ENCODE peak calls at places on chromosome 5, in four cellular contexts. One of them, this sample, is unnamed.
A peak's percentile ranks its signal among the peaks of the same experiment; 100 is the strongest.

GRCh38 chr5:10264569-10264968 is 14.5 kb downstream of the CCT5 start:
- DNase-seq in K562: no peak
- DNase-seq in HepG2: no peak
- DNase-seq in WTC11: no peak
- DNase-seq in this sample: no peak

GRCh38 chr5:151155777-151156731 is 1.5 kb downstream of the ANXA6 start:
- DNase-seq in WTC11: no peak
- DNase-seq in HepG2: peak; percentile 42
- DNase-seq in K562: peak; percentile 21
- DNase-seq in this sample: no peak

GRCh38 chr5:160743027-160743426 is 109.0 kb downstream of the ATP10B start:
- DNase-seq in HepG2: no peak
- DNase-seq in K562: no peak
- DNase-seq in WTC11: no peak
- DNase-seq in this sample: no peak

GRCh38 chr5:75028090-75028489 is 24.3 kb downstream of the GCNT4 start:
- DNase-seq in WTC11: no peak
- DNase-seq in K562: no peak
- DNase-seq in HepG2: no peak
- DNase-seq in this sample: no peak

GRCh38 chr5:622946-623522 is 10.9 kb downstream of the CEP72 start:
- DNase-seq in HepG2: no peak
- DNase-seq in WTC11: no peak
- DNase-seq in K562: no peak
- DNase-seq in this sample: no peak

GRCh38 chr5:150514708-150515211 is 6.8 kb downstream of the NDST1 start:
- DNase-seq in WTC11: no peak
- DNase-seq in HepG2: peak; percentile 39
- DNase-seq in K562: no peak
- DNase-seq in this sample: no peak

GRCh38 chr5:43192558-43193170 is 639 bp downstream of the NIM1K start:
- DNase-seq in HepG2: no peak
- DNase-seq in K562: no peak
- DNase-seq in WTC11: no peak
- DNase-seq in this sample: peak; percentile 31

GRCh38 chr5:9265391-9266287 is 280.2 kb downstream of the SEMA5A start:
- DNase-seq in WTC11: peak; percentile 64
- DNase-seq in K562: no peak
- DNase-seq in HepG2: no peak
- DNase-seq in this sample: no peak

GRCh38 chr5:175689147-175689991 is 31.5 kb downstream of the HRH2 start:
- DNase-seq in HepG2: no peak
- DNase-seq in K562: no peak
- DNase-seq in WTC11: no peak
- DNase-seq in this sample: no peak

GRCh38 chr5:44546283-44546682 is 157.1 kb upstream of the FGF10 start:
- DNase-seq in K562: no peak
- DNase-seq in HepG2: no peak
- DNase-seq in WTC11: no peak
- DNase-seq in this sample: no peak

GRCh38 chr5:146302428-146302827 is 36.2 kb upstream of the POU4F3 start:
- DNase-seq in HepG2: no peak
- DNase-seq in WTC11: no peak
- DNase-seq in K562: no peak
- DNase-seq in this sample: no peak

GRCh38 chr5:92863666-92864065 is 717.4 kb downstream of the NR2F1-AS1 start:
- DNase-seq in WTC11: no peak
- DNase-seq in K562: no peak
- DNase-seq in HepG2: no peak
- DNase-seq in this sample: no peak

GRCh38 chr5:178150977-178151734 is 2.5 kb downstream of the NHP2 start:
- DNase-seq in HepG2: no peak
- DNase-seq in K562: peak; percentile 47
- DNase-seq in WTC11: no peak
- DNase-seq in this sample: no peak

GRCh38 chr5:77630246-77631165 is 8.0 kb downstream of the OTP start:
- DNase-seq in WTC11: peak; percentile 76
- DNase-seq in HepG2: peak; percentile 33
- DNase-seq in K562: no peak
- DNase-seq in this sample: peak; percentile 77

GRCh38 chr5:10507575-10508024 is 56.3 kb upstream of the ANKRD33B start:
- DNase-seq in WTC11: no peak
- DNase-seq in HepG2: no peak
- DNase-seq in K562: peak; percentile 81
- DNase-seq in this sample: peak; percentile 28

GRCh38 chr5:42611437-42611836 is 145.2 kb upstream of the CCDC152 start:
- DNase-seq in HepG2: no peak
- DNase-seq in K562: no peak
- DNase-seq in WTC11: no peak
- DNase-seq in this sample: no peak

GRCh38 chr5:10685103-10685502 is 75.9 kb downstream of the DAP start:
- DNase-seq in HepG2: no peak
- DNase-seq in WTC11: no peak
- DNase-seq in K562: no peak
- DNase-seq in this sample: no peak

GRCh38 chr5:157993201-157993600 is 134.3 kb upstream of the CLINT1 start:
- DNase-seq in HepG2: no peak
- DNase-seq in K562: no peak
- DNase-seq in WTC11: no peak
- DNase-seq in this sample: no peak

GRCh38 chr5:38749861-38750260 is 96.0 kb upstream of the OSMR start:
- DNase-seq in K562: no peak
- DNase-seq in HepG2: no peak
- DNase-seq in WTC11: no peak
- DNase-seq in this sample: no peak

GRCh38 chr5:178236126-178236525 is 3.5 kb upstream of the PHYKPL start:
- DNase-seq in HepG2: no peak
- DNase-seq in K562: no peak
- DNase-seq in WTC11: no peak
- DNase-seq in this sample: no peak

GRCh38 chr5:17113174-17113941 is 104.1 kb upstream of the BASP1 start:
- DNase-seq in WTC11: no peak
- DNase-seq in HepG2: no peak
- DNase-seq in K562: no peak
- DNase-seq in this sample: no peak

GRCh38 chr5:151214614-151215545 is 9.0 kb downstream of the CCDC69 start:
- DNase-seq in HepG2: peak; percentile 25
- DNase-seq in K562: no peak
- DNase-seq in WTC11: no peak
- DNase-seq in this sample: no peak

GRCh38 chr5:41558295-41558694 is 47.9 kb upstream of the PLCXD3 start:
- DNase-seq in WTC11: no peak
- DNase-seq in K562: no peak
- DNase-seq in HepG2: no peak
- DNase-seq in this sample: no peak

GRCh38 chr5:55415071-55415470 is 107.3 kb downstream of the MTREX start:
- DNase-seq in K562: no peak
- DNase-seq in WTC11: no peak
- DNase-seq in HepG2: no peak
- DNase-seq in this sample: no peak

GRCh38 chr5:9099681-9100080 is 446.2 kb downstream of the SEMA5A start:
- DNase-seq in WTC11: no peak
- DNase-seq in HepG2: no peak
- DNase-seq in K562: no peak
- DNase-seq in this sample: no peak

GRCh38 chr5:40687316-40687715 is 7.6 kb downstream of the PTGER4 start:
- DNase-seq in HepG2: no peak
- DNase-seq in K562: no peak
- DNase-seq in WTC11: no peak
- DNase-seq in this sample: no peak

GRCh38 chr5:38518341-38518740 is 38.1 kb downstream of the LIFR start:
- DNase-seq in WTC11: no peak
- DNase-seq in HepG2: no peak
- DNase-seq in K562: no peak
- DNase-seq in this sample: no peak

GRCh38 chr5:102511666-102512065 is 12.9 kb upstream of the SLCO6A1 start:
- DNase-seq in HepG2: no peak
- DNase-seq in WTC11: no peak
- DNase-seq in K562: no peak
- DNase-seq in this sample: no peak

GRCh38 chr5:20972419-20972925 is 984.5 kb upstream of the CDH18 start:
- DNase-seq in K562: peak; percentile 7
- DNase-seq in WTC11: peak; percentile 35
- DNase-seq in HepG2: peak; percentile 3
- DNase-seq in this sample: peak; percentile 4

GRCh38 chr5:44360919-44361625 is 28.1 kb downstream of the FGF10 start:
- DNase-seq in HepG2: no peak
- DNase-seq in K562: no peak
- DNase-seq in WTC11: no peak
- DNase-seq in this sample: no peak

GRCh38 chr5:84191296-84191695 is 193.4 kb downstream of the EDIL3 start:
- DNase-seq in WTC11: no peak
- DNase-seq in HepG2: no peak
- DNase-seq in K562: no peak
- DNase-seq in this sample: no peak

GRCh38 chr5:136015966-136016365 is 12.8 kb upstream of the TGFBI start:
- DNase-seq in K562: no peak
- DNase-seq in HepG2: no peak
- DNase-seq in WTC11: no peak
- DNase-seq in this sample: no peak

GRCh38 chr5:98483301-98483700 is 290.2 kb upstream of the RGMB start:
- DNase-seq in HepG2: no peak
- DNase-seq in K562: no peak
- DNase-seq in WTC11: no peak
- DNase-seq in this sample: no peak

DNA sequence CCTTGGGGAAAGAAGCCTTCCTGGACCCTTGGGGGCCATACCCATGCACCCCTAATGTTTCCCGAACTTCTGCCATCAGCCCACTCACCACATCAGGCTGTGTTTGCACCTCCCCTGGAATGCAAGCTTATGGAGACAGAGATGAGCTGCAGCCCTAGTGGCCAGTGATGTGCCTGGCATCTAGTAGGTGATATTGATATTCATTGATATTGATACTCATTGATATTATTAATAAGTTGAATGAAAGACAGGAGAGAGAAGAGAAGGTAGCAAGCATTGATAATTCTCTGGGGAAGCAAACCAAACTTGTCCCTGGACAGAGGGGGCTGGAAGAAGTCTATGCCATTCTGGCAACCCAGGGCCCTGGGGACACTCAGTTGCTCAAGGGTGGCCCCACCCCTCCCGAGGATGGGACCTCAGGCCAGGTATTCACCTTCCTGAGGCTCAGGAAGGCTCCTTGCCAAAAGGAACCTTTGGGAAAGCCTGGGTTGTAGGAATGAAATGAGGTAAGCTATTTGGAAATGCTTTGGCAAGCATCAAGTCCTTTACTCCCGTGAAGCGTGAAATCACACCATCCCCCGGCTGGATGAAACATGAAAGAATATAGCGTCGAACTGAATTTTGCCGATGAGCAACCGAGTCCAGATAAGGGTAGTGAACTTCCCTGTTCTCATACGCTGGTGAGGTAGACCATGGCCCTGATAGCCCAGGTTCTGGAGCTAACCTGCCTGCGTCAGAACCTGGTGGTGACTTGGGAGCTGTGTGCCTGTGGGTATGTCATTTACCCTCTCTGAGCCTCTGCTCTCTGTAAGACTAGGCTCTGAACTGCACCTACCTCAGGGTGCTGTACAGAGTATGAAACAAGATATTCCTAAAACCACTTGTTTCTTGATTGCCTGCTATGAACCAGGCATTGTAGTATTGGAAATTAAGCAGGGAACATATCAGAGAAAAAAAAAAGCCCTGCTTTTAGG is 105.1 kb upstream of the BOD1 start:
- DNase-seq in K562: no peak
- DNase-seq in HepG2: no peak
- DNase-seq in WTC11: no peak
- DNase-seq in this sample: no peak
- TF ChIP-seq ELF4 in K562: no peak
- TF ChIP-seq ELF4 in HepG2: no peak
- TF ChIP-seq ELF4 in WTC11: no peak
- TF ChIP-seq ELF4 in this sample: no peak

GRCh38 chr5:123429993-123430392 is 6.8 kb upstream of the CEP120 start:
- DNase-seq in HepG2: peak; percentile 44
- DNase-seq in K562: no peak
- DNase-seq in WTC11: no peak
- DNase-seq in this sample: no peak
- TF ChIP-seq ELF4 in HepG2: no peak
- TF ChIP-seq ELF4 in K562: no peak
- TF ChIP-seq ELF4 in WTC11: no peak
- TF ChIP-seq ELF4 in this sample: no peak

GRCh38 chr5:73825736-73826135 is 199.7 kb downstream of the ARHGEF28 start:
- DNase-seq in WTC11: no peak
- DNase-seq in HepG2: no peak
- DNase-seq in K562: no peak
- DNase-seq in this sample: no peak

GRCh38 chr5:73822989-73823339 is 197.0 kb downstream of the ARHGEF28 start:
- DNase-seq in K562: no peak
- DNase-seq in HepG2: peak; percentile 85
- DNase-seq in WTC11: no peak
- DNase-seq in this sample: no peak

GRCh38 chr5:73825219-73825618 is 199.2 kb downstream of the ARHGEF28 start:
- DNase-seq in HepG2: no peak
- DNase-seq in WTC11: no peak
- DNase-seq in K562: no peak
- DNase-seq in this sample: no peak

GRCh38 chr5:73822276-73822988 is 196.4 kb downstream of the ARHGEF28 start:
- DNase-seq in HepG2: no peak
- DNase-seq in K562: no peak
- DNase-seq in WTC11: no peak
- DNase-seq in this sample: no peak

DNA sequence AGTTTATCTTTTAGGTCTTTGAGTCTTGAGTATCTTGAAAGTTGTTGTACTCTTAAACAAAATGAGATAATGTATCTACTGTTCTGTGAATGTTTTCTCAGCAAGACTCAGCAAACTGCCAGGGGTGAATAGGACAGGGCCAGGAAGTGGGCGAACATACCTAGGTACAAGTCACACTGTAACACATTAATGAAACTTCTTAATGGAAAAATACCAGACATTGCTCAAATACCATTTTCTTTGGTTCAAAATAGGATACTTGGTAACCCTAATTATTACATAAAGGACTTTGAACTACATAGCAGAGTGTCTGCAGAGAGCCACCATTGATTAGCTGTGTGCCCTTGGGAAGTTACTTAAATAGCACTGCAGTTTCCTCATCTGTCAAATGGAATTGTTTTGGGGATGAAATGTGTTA is 197.5 kb downstream of the ARHGEF28 start:
- DNase-seq in WTC11: no peak
- DNase-seq in HepG2: peak; percentile 96
- DNase-seq in K562: no peak
- DNase-seq in this sample: no peak
- TF ChIP-seq ELF4 in WTC11: no peak
- TF ChIP-seq ELF4 in HepG2: no peak
- TF ChIP-seq ELF4 in K562: no peak
- TF ChIP-seq ELF4 in this sample: no peak

DNA sequence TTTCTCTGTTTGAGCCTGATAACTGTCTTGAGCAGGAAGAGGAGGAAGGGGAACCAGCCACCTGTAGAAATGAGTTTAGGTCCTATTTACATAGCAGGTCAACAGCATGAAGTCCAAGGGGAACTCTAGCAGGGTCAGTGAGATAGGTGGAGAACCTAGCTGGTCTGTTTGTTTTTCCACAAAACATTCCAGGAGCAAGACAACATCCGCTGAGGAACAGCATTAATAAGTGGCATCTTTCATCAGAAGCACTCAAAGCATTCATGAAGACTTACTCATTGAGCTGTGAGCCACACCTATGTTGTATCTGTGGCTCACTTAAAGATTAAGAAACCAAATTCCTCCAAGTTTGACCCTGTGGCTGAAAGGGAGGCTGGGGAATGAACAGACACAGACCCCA is 115.9 kb downstream of the ACTBL2 start:
- DNase-seq in K562: no peak
- DNase-seq in WTC11: no peak
- DNase-seq in HepG2: peak; percentile 77
- DNase-seq in this sample: no peak
- TF ChIP-seq ELF4 in K562: no peak
- TF ChIP-seq ELF4 in WTC11: no peak
- TF ChIP-seq ELF4 in HepG2: no peak
- TF ChIP-seq ELF4 in this sample: no peak